ENCODE peak calls at places on chromosomes 2 and 18, in four cellular contexts. D is BJ, X is AG10803, R is kidney epithelial cell. T is an unnamed sample.

GRCh38 chr2:234133004-234133403 is 82.5 kb downstream of the SPP2 start:
- DNase-seq in D (no peak), X (peak; percentile 80), R (no peak), T (no peak)

GRCh38 chr2:177175917-177176668 is 36.5 kb upstream of the HNRNPA3 start:
- DNase-seq in D (no peak), X (no peak), R (no peak), T (peak; percentile 28)

GRCh38 chr2:128799736-128800135 is 481.1 kb upstream of the HS6ST1 start:
- DNase-seq in D (no peak), X (no peak), R (no peak), T (no peak)

GRCh38 chr18:37769846-37770245 is 204.2 kb upstream of the CELF4 start:
- DNase-seq in D (no peak), X (no peak), R (no peak), T (no peak)

GRCh38 chr2:233803994-233804393 is 25.9 kb downstream of the MROH2A start:
- DNase-seq in D (no peak), X (no peak), R (no peak), T (no peak)

GRCh38 chr2:109118321-109118720 is 10.7 kb upstream of the SH3RF3 start:
- DNase-seq in D (no peak), X (no peak), R (no peak), T (no peak)

GRCh38 chr2:169034256-169034655 is 3.1 kb upstream of the ABCB11 start:
- DNase-seq in D (no peak), X (no peak), R (no peak), T (peak; percentile 15)

GRCh38 chr2:24045511-24046508 is 1.4 kb downstream of the WDCP start:
- DNase-seq in D (no peak), X (no peak), R (no peak), T (no peak)

GRCh38 chr18:31506024-31506742 is 8.2 kb downstream of the DSG2 start:
- DNase-seq in D (no peak), X (peak; percentile 8), R (no peak), T (no peak)

GRCh38 chr2:38146917-38147307 is 71.0 kb upstream of the CYP1B1 start:
- DNase-seq in D (peak; percentile 76), X (peak; percentile 95), R (peak; percentile 96), T (no peak)

GRCh38 chr2:169743549-169743948 is 9.9 kb downstream of the KLHL23 start:
- DNase-seq in D (no peak), X (no peak), R (no peak), T (no peak)

GRCh38 chr18:59265246-59266018 is 7.8 kb downstream of the RAX start:
- DNase-seq in D (no peak), X (no peak), R (no peak), T (no peak)

GRCh38 chr2:129929321-129930290 is 49.9 kb upstream of the RAB6C start:
- DNase-seq in D (peak; percentile 45), X (peak; percentile 89), R (no peak), T (no peak)

GRCh38 chr2:213253162-213253561 is 31.1 kb upstream of the SPAG16 start:
- DNase-seq in D (no peak), X (no peak), R (no peak), T (no peak)

GRCh38 chr2:230475143-230475542 is 59.1 kb downstream of the SP100 start:
- DNase-seq in D (no peak), X (no peak), R (no peak), T (no peak)

GRCh38 chr2:25131567-25132295 is 36.6 kb downstream of the POMC start:
- DNase-seq in D (no peak), X (no peak), R (no peak), T (no peak)

GRCh38 chr2:236875906-236876505 is 209.7 kb upstream of the COPS8 start:
- DNase-seq in D (no peak), X (no peak), R (no peak), T (no peak)

GRCh38 chr2:76512421-76512820 is 801.7 kb upstream of the GCFC2 start:
- DNase-seq in D (no peak), X (no peak), R (no peak), T (no peak)

GRCh38 chr2:27723372-27724144 is 48.0 kb upstream of the MRPL33 start:
- DNase-seq in D (no peak), X (peak; percentile 79), R (no peak), T (peak; percentile 27)

GRCh38 chr2:225282858-225283693 is 116.4 kb upstream of the NYAP2 start:
- DNase-seq in D (no peak), X (peak; percentile 31), R (peak; percentile 7), T (peak; percentile 15)

GRCh38 chr2:144988591-144988990 is 468.7 kb upstream of the ZEB2 start:
- DNase-seq in D (no peak), X (no peak), R (no peak), T (no peak)

GRCh38 chr2:200798519-200798918 is 13.2 kb upstream of the BZW1 start:
- DNase-seq in D (no peak), X (no peak), R (no peak), T (no peak)

GRCh38 chr2:207251022-207251421 is 85.3 kb upstream of the KLF7 start:
- DNase-seq in D (no peak), X (no peak), R (no peak), T (no peak)

GRCh38 chr2:1209246-1209645 is 204.0 kb upstream of the TPO start:
- DNase-seq in D (no peak), X (no peak), R (no peak), T (no peak)

GRCh38 chr2:37324786-37325624 is at the start of gene PRKD3:
- DNase-seq in D (no peak), X (peak; percentile 40), R (no peak), T (peak; percentile 12)

GRCh38 chr18:44325903-44326650 is 354.6 kb upstream of the SETBP1 start:
- DNase-seq in D (no peak), X (peak; percentile 64), R (no peak), T (peak; percentile 52)

GRCh38 chr2:105308785-105309540 is 20.6 kb downstream of the TGFBRAP1 start:
- DNase-seq in D (no peak), X (no peak), R (no peak), T (no peak)

GRCh38 chr2:68088950-68089349 is 26.1 kb upstream of the C1D start:
- DNase-seq in D (no peak), X (no peak), R (no peak), T (no peak)

GRCh38 chr18:46609048-46609447 is 48.0 kb downstream of the LOXHD1 start:
- DNase-seq in D (no peak), X (no peak), R (no peak), T (no peak)

GRCh38 chr2:45007961-45008295 is 1.3 kb downstream of the SIX2 start:
- DNase-seq in D (no peak), X (no peak), R (no peak), T (no peak)
- H3K4me3 ChIP-seq in D (no peak overlapping the region), X (no peak overlapping the region), R (peak overlapping the region; percentile 27), T (no peak overlapping the region)

DNA sequence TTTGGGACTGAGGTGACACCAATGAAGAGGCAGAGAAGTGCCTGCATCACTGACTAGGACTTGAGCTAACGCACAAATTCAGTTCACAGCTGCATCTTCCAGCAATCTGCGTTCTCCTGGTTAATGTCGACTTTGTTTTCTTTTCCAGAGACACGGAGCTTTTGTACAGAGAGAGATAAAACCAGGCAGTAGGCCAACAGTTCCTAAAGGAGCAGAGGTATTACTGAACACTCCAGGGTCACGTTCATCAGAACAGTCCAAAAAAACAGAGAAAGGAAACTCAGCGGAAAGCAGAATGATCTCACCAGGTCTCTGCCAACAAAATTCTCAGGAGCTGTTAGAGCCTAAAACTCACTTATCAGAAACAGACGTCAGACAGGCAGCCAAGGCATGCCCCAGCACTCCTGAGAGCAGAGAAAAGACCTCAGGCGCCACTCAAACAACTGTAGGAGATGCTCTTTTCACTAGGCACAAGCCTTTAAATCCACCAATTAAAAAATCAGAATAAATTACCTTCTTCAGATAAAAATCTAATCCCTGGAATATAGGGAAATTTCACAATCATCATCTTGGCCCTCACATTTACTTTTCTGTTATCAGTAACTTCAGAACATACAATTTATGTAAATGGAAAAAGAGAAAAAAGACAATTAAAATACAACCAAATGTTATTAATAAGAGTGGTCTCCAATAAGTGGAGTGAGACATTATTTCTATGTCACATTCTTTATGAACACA is 95.9 kb upstream of the SPTBN1 start:
- DNase-seq in D (peak; percentile 37), X (peak; percentile 56), R (no peak), T (no peak)
- H3K4me3 ChIP-seq in D (no peak overlapping the region), X (peak overlapping the region; percentile 26), R (no peak overlapping the region), T (no peak overlapping the region)

DNA sequence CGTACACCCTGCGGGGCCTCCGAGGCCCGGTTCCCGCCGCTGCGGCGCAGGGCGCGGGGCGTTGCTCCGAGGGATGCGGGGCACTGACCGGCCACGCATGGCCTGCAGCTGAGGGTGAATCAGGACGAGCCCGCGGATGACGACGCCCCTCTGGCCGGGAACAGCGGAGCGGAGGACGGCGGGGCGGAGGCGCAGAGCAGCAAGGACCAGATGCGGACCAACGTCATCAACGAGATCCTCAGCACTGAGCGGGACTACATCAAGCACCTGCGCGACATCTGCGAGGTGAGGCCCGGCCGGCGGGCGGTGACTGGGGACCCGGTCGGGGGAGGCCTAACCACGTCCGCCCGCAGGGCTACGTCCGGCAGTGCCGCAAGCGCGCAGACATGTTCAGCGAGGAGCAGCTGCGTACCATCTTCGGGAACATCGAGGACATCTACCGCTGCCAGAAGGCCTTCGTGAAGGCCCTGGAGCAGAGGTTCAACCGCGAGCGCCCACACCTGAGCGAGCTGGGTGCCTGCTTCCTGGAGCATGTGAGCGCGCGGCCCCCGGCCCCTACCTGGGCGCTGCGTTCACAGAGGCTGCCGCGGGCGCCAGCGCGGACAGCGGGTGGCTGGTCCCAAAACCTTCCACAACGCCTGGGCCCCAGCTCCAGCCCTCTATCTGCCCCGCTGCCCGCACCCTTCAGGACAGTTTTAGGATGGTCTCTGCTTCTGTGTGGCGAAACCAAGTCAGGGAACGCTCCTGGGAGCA is 53.2 kb downstream of the FAM168B start:
- DNase-seq in D (no peak), X (peak; percentile 20), R (no peak), T (no peak)
- H3K4me3 ChIP-seq in D (no peak overlapping the region), X (no peak overlapping the region), R (no peak overlapping the region), T (no peak overlapping the region)

GRCh38 chr18:9679125-9679524 is 29.0 kb upstream of the RAB31 start:
- DNase-seq in D (no peak), X (no peak), R (no peak), T (no peak)

GRCh38 chr18:9669016-9669415 is 39.1 kb upstream of the RAB31 start:
- DNase-seq in D (no peak), X (no peak), R (no peak), T (no peak)

GRCh38 chr18:9671214-9671613 is 36.9 kb upstream of the RAB31 start:
- DNase-seq in D (no peak), X (no peak), R (no peak), T (no peak)

GRCh38 chr18:9673296-9674251 is 34.5 kb upstream of the RAB31 start:
- DNase-seq in D (no peak), X (peak; percentile 89), R (peak; percentile 99), T (peak; percentile 25)
- H3K4me3 ChIP-seq in D (no peak overlapping the region), X (no peak overlapping the region), R (no peak overlapping the region), T (no peak overlapping the region)